ENCODE peak calls at places on chromosomes 6 and 20, in seven cellular contexts. One of them, this sample, is unnamed.

GRCh38 chr6:117615981-117616961 is 14.0 kb upstream of the GOPC start:
- DNase-seq in neuronal stem cell: no peak
- DNase-seq in IMR-90: peak; percentile 11
- DNase-seq in trophoblast cell: peak; percentile 93
- DNase-seq in mesendoderm: peak; percentile 91
- DNase-seq in H1: no peak
- DNase-seq in H9: peak; percentile 82
- DNase-seq in this sample: peak; percentile 48

GRCh38 chr6:47008397-47008763 is 33.8 kb downstream of the ADGRF1 start:
- DNase-seq in H9: no peak
- DNase-seq in H1: no peak
- DNase-seq in trophoblast cell: no peak
- DNase-seq in IMR-90: no peak
- DNase-seq in neuronal stem cell: no peak
- DNase-seq in mesendoderm: no peak
- DNase-seq in this sample: no peak

GRCh38 chr6:129500958-129501381 is 209.0 kb downstream of the ARHGAP18 start:
- DNase-seq in neuronal stem cell: no peak
- DNase-seq in trophoblast cell: no peak
- DNase-seq in H9: no peak
- DNase-seq in mesendoderm: peak; percentile 45
- DNase-seq in IMR-90: peak; percentile 7
- DNase-seq in H1: no peak
- DNase-seq in this sample: peak; percentile 80

GRCh38 chr6:35053701-35054100 is 87.4 kb downstream of the TCP11 start:
- DNase-seq in IMR-90: no peak
- DNase-seq in H1: no peak
- DNase-seq in mesendoderm: no peak
- DNase-seq in H9: no peak
- DNase-seq in neuronal stem cell: no peak
- DNase-seq in trophoblast cell: no peak
- DNase-seq in this sample: no peak

GRCh38 chr6:28896505-28897392 is 27.0 kb downstream of the TRIM27 start:
- DNase-seq in H1: no peak
- DNase-seq in IMR-90: peak; percentile 55
- DNase-seq in mesendoderm: peak; percentile 90
- DNase-seq in H9: peak; percentile 61
- DNase-seq in neuronal stem cell: peak; percentile 73
- DNase-seq in trophoblast cell: peak; percentile 50
- DNase-seq in this sample: peak; percentile 83

GRCh38 chr6:151018035-151018434 is 152.5 kb downstream of the MTHFD1L start:
- DNase-seq in IMR-90: peak; percentile 38
- DNase-seq in mesendoderm: no peak
- DNase-seq in neuronal stem cell: no peak
- DNase-seq in H1: no peak
- DNase-seq in trophoblast cell: no peak
- DNase-seq in H9: no peak
- DNase-seq in this sample: peak; percentile 75

GRCh38 chr6:52595000-52595795 is 18.3 kb upstream of the TRAM2 start:
- DNase-seq in trophoblast cell: no peak
- DNase-seq in mesendoderm: peak; percentile 63
- DNase-seq in IMR-90: peak; percentile 94
- DNase-seq in H1: no peak
- DNase-seq in neuronal stem cell: no peak
- DNase-seq in H9: peak; percentile 43
- DNase-seq in this sample: peak; percentile 96

GRCh38 chr6:155154158-155154830 is 109.5 kb upstream of the CLDN20 start:
- DNase-seq in mesendoderm: peak; percentile 45
- DNase-seq in trophoblast cell: peak; percentile 56
- DNase-seq in IMR-90: peak; percentile 96
- DNase-seq in neuronal stem cell: no peak
- DNase-seq in H9: no peak
- DNase-seq in H1: no peak
- DNase-seq in this sample: peak; percentile 91

GRCh38 chr20:3111995-3112394 is 27.5 kb upstream of the AVP start:
- DNase-seq in trophoblast cell: no peak
- DNase-seq in H9: no peak
- DNase-seq in neuronal stem cell: no peak
- DNase-seq in mesendoderm: no peak
- DNase-seq in IMR-90: no peak
- DNase-seq in H1: no peak
- DNase-seq in this sample: no peak

GRCh38 chr6:163970846-163971564 is 556.5 kb downstream of the QKI start:
- DNase-seq in IMR-90: no peak
- DNase-seq in trophoblast cell: peak; percentile 84
- DNase-seq in H1: no peak
- DNase-seq in mesendoderm: no peak
- DNase-seq in neuronal stem cell: no peak
- DNase-seq in H9: no peak
- DNase-seq in this sample: no peak

GRCh38 chr6:73823046-73823735 is 127.2 kb downstream of the CD109 start:
- DNase-seq in neuronal stem cell: no peak
- DNase-seq in IMR-90: no peak
- DNase-seq in H9: no peak
- DNase-seq in trophoblast cell: no peak
- DNase-seq in H1: no peak
- DNase-seq in mesendoderm: no peak
- DNase-seq in this sample: no peak

GRCh38 chr6:42220754-42221153 is 3.1 kb upstream of the MRPS10 start:
- DNase-seq in IMR-90: no peak
- DNase-seq in mesendoderm: no peak
- DNase-seq in H9: no peak
- DNase-seq in trophoblast cell: no peak
- DNase-seq in neuronal stem cell: no peak
- DNase-seq in H1: no peak
- DNase-seq in this sample: no peak

GRCh38 chr6:139955366-139956155 is 581.1 kb upstream of the CITED2 start:
- DNase-seq in IMR-90: no peak
- DNase-seq in neuronal stem cell: no peak
- DNase-seq in H1: no peak
- DNase-seq in trophoblast cell: no peak
- DNase-seq in H9: no peak
- DNase-seq in mesendoderm: no peak
- DNase-seq in this sample: no peak

GRCh38 chr6:49550413-49551125 is at the start of gene C6orf141:
- DNase-seq in H9: peak; percentile 90
- DNase-seq in trophoblast cell: peak; percentile 54
- DNase-seq in mesendoderm: peak; percentile 83
- DNase-seq in neuronal stem cell: peak; percentile 76
- DNase-seq in IMR-90: no peak
- DNase-seq in H1: peak; percentile 74
- DNase-seq in this sample: peak; percentile 34

GRCh38 chr6:27753668-27754407 is 158.4 kb downstream of the OR2B2 start:
- DNase-seq in trophoblast cell: peak; percentile 48
- DNase-seq in H9: peak; percentile 93
- DNase-seq in neuronal stem cell: peak; percentile 71
- DNase-seq in H1: peak; percentile 59
- DNase-seq in mesendoderm: peak; percentile 98
- DNase-seq in IMR-90: peak; percentile 76
- DNase-seq in this sample: peak; percentile 87

GRCh38 chr6:99614430-99615161 is 8.0 kb downstream of the PRDM13 start:
- DNase-seq in H9: peak; percentile 75
- DNase-seq in neuronal stem cell: no peak
- DNase-seq in trophoblast cell: no peak
- DNase-seq in IMR-90: no peak
- DNase-seq in mesendoderm: peak; percentile 81
- DNase-seq in H1: no peak
- DNase-seq in this sample: no peak

GRCh38 chr6:150377211-150377781 is 8.5 kb downstream of the IYD start:
- DNase-seq in trophoblast cell: no peak
- DNase-seq in mesendoderm: peak; percentile 68
- DNase-seq in H1: no peak
- DNase-seq in neuronal stem cell: peak; percentile 17
- DNase-seq in IMR-90: no peak
- DNase-seq in H9: no peak
- DNase-seq in this sample: peak; percentile 3

GRCh38 chr20:4068708-4069107 is 53.4 kb upstream of the RNF24 start:
- DNase-seq in H1: no peak
- DNase-seq in mesendoderm: no peak
- DNase-seq in neuronal stem cell: no peak
- DNase-seq in trophoblast cell: no peak
- DNase-seq in H9: no peak
- DNase-seq in IMR-90: no peak
- DNase-seq in this sample: no peak

GRCh38 chr20:24796236-24796635 is 152.8 kb upstream of the CST7 start:
- DNase-seq in H1: no peak
- DNase-seq in mesendoderm: no peak
- DNase-seq in neuronal stem cell: no peak
- DNase-seq in trophoblast cell: no peak
- DNase-seq in H9: no peak
- DNase-seq in IMR-90: no peak
- DNase-seq in this sample: no peak

GRCh38 chr20:9705722-9706476 is 133.0 kb downstream of the PAK5 start:
- DNase-seq in neuronal stem cell: no peak
- DNase-seq in H9: no peak
- DNase-seq in mesendoderm: no peak
- DNase-seq in IMR-90: no peak
- DNase-seq in trophoblast cell: no peak
- DNase-seq in H1: no peak
- DNase-seq in this sample: no peak

GRCh38 chr6:109039795-109040194 is 54.9 kb downstream of the SESN1 start:
- DNase-seq in H1: no peak
- DNase-seq in H9: no peak
- DNase-seq in IMR-90: no peak
- DNase-seq in trophoblast cell: peak; percentile 38
- DNase-seq in neuronal stem cell: no peak
- DNase-seq in mesendoderm: peak; percentile 4
- DNase-seq in this sample: peak; percentile 46

GRCh38 chr20:53265304-53265875 is 293.2 kb downstream of the TSHZ2 start:
- DNase-seq in mesendoderm: no peak
- DNase-seq in trophoblast cell: no peak
- DNase-seq in H9: no peak
- DNase-seq in neuronal stem cell: no peak
- DNase-seq in IMR-90: no peak
- DNase-seq in H1: no peak
- DNase-seq in this sample: no peak
- H2BK120ac ChIP-seq in mesendoderm: no peak overlapping the region
- H2BK120ac ChIP-seq in trophoblast cell: no peak overlapping the region
- H2BK120ac ChIP-seq in H9: no peak overlapping the region
- H2BK120ac ChIP-seq in neuronal stem cell: no peak overlapping the region
- H2BK120ac ChIP-seq in IMR-90: no peak overlapping the region
- H2BK120ac ChIP-seq in H1: no peak overlapping the region
- H2BK120ac ChIP-seq in this sample: no peak overlapping the region

DNA sequence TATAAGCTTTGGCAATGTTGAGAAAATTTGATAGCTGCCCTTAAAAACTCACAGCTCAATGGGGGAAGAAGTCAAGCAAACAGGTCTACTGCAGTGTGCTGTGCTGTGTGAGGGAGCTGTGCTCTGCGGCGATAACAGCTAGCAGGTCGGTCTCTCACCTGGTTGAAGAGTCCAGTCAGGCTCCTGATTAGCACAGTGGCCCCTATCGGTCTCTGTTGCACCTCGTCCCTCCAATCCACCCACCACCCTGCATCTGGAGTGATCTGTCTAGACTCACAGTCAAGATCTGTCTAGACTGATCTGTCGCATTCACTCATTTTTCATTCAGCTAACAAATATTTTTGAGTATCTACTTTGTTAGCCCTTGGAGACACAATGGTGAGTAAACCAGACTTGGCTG is 94.1 kb downstream of the MAP3K7 start:
- DNase-seq in neuronal stem cell: no peak
- DNase-seq in mesendoderm: no peak
- DNase-seq in trophoblast cell: no peak
- DNase-seq in H1: no peak
- DNase-seq in IMR-90: no peak
- DNase-seq in H9: no peak
- DNase-seq in this sample: no peak
- H2BK120ac ChIP-seq in neuronal stem cell: no peak overlapping the region
- H2BK120ac ChIP-seq in mesendoderm: no peak overlapping the region
- H2BK120ac ChIP-seq in trophoblast cell: no peak overlapping the region
- H2BK120ac ChIP-seq in H1: peak overlapping the region; percentile 25
- H2BK120ac ChIP-seq in IMR-90: no peak overlapping the region
- H2BK120ac ChIP-seq in H9: peak overlapping the region; percentile 25
- H2BK120ac ChIP-seq in this sample: no peak overlapping the region

GRCh38 chr20:54985100-54985499 is 509.7 kb downstream of the DOK5 start:
- DNase-seq in mesendoderm: no peak
- DNase-seq in neuronal stem cell: no peak
- DNase-seq in IMR-90: no peak
- DNase-seq in H1: no peak
- DNase-seq in H9: no peak
- DNase-seq in trophoblast cell: no peak
- DNase-seq in this sample: no peak

GRCh38 chr20:54981181-54981580 is 505.8 kb downstream of the DOK5 start:
- DNase-seq in IMR-90: no peak
- DNase-seq in neuronal stem cell: no peak
- DNase-seq in H9: no peak
- DNase-seq in H1: no peak
- DNase-seq in trophoblast cell: no peak
- DNase-seq in mesendoderm: no peak
- DNase-seq in this sample: no peak

GRCh38 chr20:54980321-54980960 is 505.0 kb downstream of the DOK5 start:
- DNase-seq in IMR-90: no peak
- DNase-seq in mesendoderm: peak; percentile 60
- DNase-seq in trophoblast cell: no peak
- DNase-seq in H9: no peak
- DNase-seq in H1: no peak
- DNase-seq in neuronal stem cell: peak; percentile 8
- DNase-seq in this sample: no peak

GRCh38 chr20:54984104-54984448 is 508.7 kb downstream of the DOK5 start:
- DNase-seq in H1: no peak
- DNase-seq in trophoblast cell: no peak
- DNase-seq in H9: no peak
- DNase-seq in neuronal stem cell: no peak
- DNase-seq in IMR-90: no peak
- DNase-seq in mesendoderm: no peak
- DNase-seq in this sample: no peak
- H2BK120ac ChIP-seq in H1: no peak overlapping the region
- H2BK120ac ChIP-seq in trophoblast cell: no peak overlapping the region
- H2BK120ac ChIP-seq in H9: no peak overlapping the region
- H2BK120ac ChIP-seq in neuronal stem cell: no peak overlapping the region
- H2BK120ac ChIP-seq in IMR-90: no peak overlapping the region
- H2BK120ac ChIP-seq in mesendoderm: no peak overlapping the region
- H2BK120ac ChIP-seq in this sample: no peak overlapping the region

DNA sequence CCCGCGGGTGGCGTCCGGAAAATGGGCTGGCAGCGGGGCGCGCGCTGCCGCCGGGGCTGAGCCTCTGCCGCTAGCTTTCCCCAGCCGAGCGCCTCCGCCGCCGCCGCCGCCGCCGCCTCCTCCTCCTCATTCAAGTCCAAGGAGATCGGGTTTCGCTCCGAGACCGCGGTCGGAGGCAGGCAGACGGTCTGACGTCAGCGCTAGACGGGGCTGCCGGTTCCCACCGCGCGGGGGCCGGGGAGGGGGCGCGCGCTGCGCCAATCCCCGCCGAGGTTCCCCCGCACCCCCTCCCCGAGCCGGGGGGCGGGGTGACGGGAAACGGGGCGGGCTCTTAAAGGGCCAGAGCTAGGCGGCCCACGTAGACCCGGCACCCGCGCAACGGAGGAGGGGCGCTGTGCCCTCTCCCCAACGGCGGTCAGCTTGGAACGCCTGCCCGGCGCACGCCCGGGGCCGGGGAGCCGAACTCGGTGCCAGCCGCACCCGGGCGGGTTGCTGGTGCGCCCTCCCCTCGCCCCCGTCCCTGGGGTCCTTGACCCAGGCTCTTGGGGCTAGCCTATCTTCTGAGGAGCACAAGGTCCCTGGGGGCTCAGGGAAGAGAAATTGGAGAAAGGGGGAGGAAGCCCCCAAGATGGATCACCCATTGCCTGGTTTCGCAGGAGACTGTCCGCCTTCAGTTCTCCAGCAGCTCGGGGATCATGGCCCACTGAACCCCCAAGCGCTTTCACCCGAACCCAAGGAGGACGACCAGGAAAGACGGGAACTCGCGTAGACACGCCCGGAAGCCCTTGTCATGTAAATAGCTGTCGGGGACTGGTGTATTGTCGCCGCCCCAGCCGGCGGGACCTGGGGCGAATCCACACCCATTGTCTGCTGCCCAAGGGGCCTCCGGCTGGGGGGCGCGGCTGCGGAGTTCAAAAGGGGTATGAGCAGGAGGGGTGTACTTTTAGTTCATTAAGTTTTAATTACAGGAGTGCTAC is at the start of gene PMEPA1:
- DNase-seq in IMR-90: peak; percentile 95
- DNase-seq in neuronal stem cell: peak; percentile 88
- DNase-seq in H9: peak; percentile 96
- DNase-seq in mesendoderm: peak; percentile 98
- DNase-seq in trophoblast cell: peak; percentile 89
- DNase-seq in H1: peak; percentile 84
- DNase-seq in this sample: peak; percentile 95
- H2BK120ac ChIP-seq in IMR-90: peak within 1 kb of the TSS; percentile 65
- H2BK120ac ChIP-seq in neuronal stem cell: no peak within 1 kb of the TSS
- H2BK120ac ChIP-seq in H9: no peak within 1 kb of the TSS
- H2BK120ac ChIP-seq in mesendoderm: peak within 1 kb of the TSS; percentile 95
- H2BK120ac ChIP-seq in trophoblast cell: peak within 1 kb of the TSS; percentile 90
- H2BK120ac ChIP-seq in H1: peak within 1 kb of the TSS; percentile 29
- H2BK120ac ChIP-seq in this sample: peak within 1 kb of the TSS; percentile 36